ENCODE peak calls at places on chromosomes 4 and X, in nine cellular contexts. I is GM23248; U is colonic mucosa; M is GM23338; F is right atrium auricular region; V is upper lobe of right lung; P is uterus; S is CD8-positive, alpha-beta T cell; A is right lobe of liver. R is an unnamed sample. For H3K36me3, the result is how much of the 10 kb centered on the place peaks cover.

GRCh38 chr4:40321671-40322131 is 13.4 kb upstream of the CHRNA9 start:
- DNase-seq in A (no peak), S (no peak), I (peak), F (no peak), V (no peak), P (no peak), M (no peak), U (no peak), R (no peak)

GRCh38 chr4:85886665-85887064 is 411.7 kb downstream of the ARHGAP24 start:
- DNase-seq in F (no peak), U (no peak), A (no peak), S (no peak), P (no peak), V (no peak), M (no peak), I (no peak), R (no peak)

GRCh38 chr4:16598241-16599224 is 299.9 kb downstream of the LDB2 start:
- DNase-seq in P (no peak), U (no peak), A (no peak), M (no peak), V (no peak), S (no peak), F (no peak), I (peak), R (no peak)

GRCh38 chr4:64756016-64756415 is 346.8 kb upstream of the TECRL start:
- DNase-seq in P (no peak), M (no peak), V (no peak), U (no peak), S (no peak), F (no peak), I (peak), A (no peak), R (no peak)

GRCh38 chr4:98873059-98873458 is 55.9 kb downstream of the EIF4E start:
- DNase-seq in P (no peak), V (no peak), U (no peak), I (peak), A (no peak), S (no peak), F (no peak), M (no peak), R (no peak)

GRCh38 chr4:1943928-1944327 is 64.8 kb downstream of the NELFA start:
- DNase-seq in M (no peak), V (no peak), A (no peak), I (no peak), S (no peak), F (no peak), U (no peak), P (no peak), R (no peak)

GRCh38 chr4:150423503-150423902 is 158.4 kb upstream of the MAB21L2 start:
- DNase-seq in M (no peak), A (no peak), S (no peak), F (no peak), U (no peak), V (no peak), P (no peak), I (no peak), R (no peak)

GRCh38 chrX:112714357-112714918 is 34.7 kb upstream of the LHFPL1 start:
- DNase-seq in I (peak), A (no peak), U (no peak), M (no peak), S (no peak), F (no peak), V (no peak), P (no peak), R (no peak)

GRCh38 chr4:84495448-84496221 is 3.5 kb downstream of the NKX6-1 start:
- DNase-seq in M (peak), I (no peak), A (no peak), V (no peak), F (no peak), U (no peak), S (no peak), P (no peak), R (no peak)

GRCh38 chrX:119402588-119402987 is 3.5 kb downstream of the SLC25A43 start:
- DNase-seq in F (no peak), M (no peak), S (no peak), A (no peak), V (no peak), P (no peak), U (no peak), I (no peak), R (no peak)

GRCh38 chr4:101885574-101885973 is 95.0 kb downstream of the BANK1 start:
- DNase-seq in F (no peak), P (no peak), A (no peak), S (no peak), M (no peak), U (no peak), V (no peak), I (no peak), R (no peak)

GRCh38 chr4:131430302-131430701 is 1718.8 kb upstream of the PCDH10 start:
- DNase-seq in S (no peak), A (no peak), I (no peak), V (no peak), P (no peak), F (no peak), U (no peak), M (peak), R (no peak)

GRCh38 chr4:141802324-141802723 is 165.9 kb downstream of the IL15 start:
- DNase-seq in I (peak), A (no peak), F (no peak), S (no peak), P (no peak), M (no peak), U (no peak), V (no peak), R (no peak)

GRCh38 chrX:27008486-27008885 is 454.7 kb downstream of the PPP4R3C start:
- DNase-seq in P (no peak), M (no peak), F (no peak), A (no peak), I (no peak), S (no peak), U (no peak), V (no peak), R (no peak)

GRCh38 chrX:142251665-142252064 is 46.6 kb upstream of the MAGEC2 start:
- DNase-seq in F (no peak), V (no peak), S (no peak), M (no peak), P (no peak), A (no peak), I (no peak), U (no peak), R (no peak)

GRCh38 chr4:185535818-185536729 is 767 bp upstream of the PDLIM3 start:
- DNase-seq in P (peak), S (no peak), M (peak), I (peak), F (peak), V (no peak), A (no peak), U (no peak), R (peak)
- H3K4me3 ChIP-seq in P (peak), S (no peak), M (peak), I (peak), F (peak), V (peak), A (peak), U (peak), R (peak)

GRCh38 chr4:80876810-80877209 is 153.7 kb upstream of the BMP3 start:
- DNase-seq in A (no peak), P (no peak), V (no peak), M (no peak), F (no peak), U (no peak), I (peak), S (no peak), R (no peak)
- H3K27ac ChIP-seq in A (no peak), P (no peak), V (no peak), M (no peak), F (no peak), U (no peak), I (no peak), S (no peak), R (no peak)

GRCh38 chr4:56469489-56470210 is 2.2 kb downstream of the SRP72 start:
- DNase-seq in V (no peak), M (no peak), A (no peak), F (no peak), U (no peak), S (no peak), P (no peak), I (peak), R (no peak)
- H3K36me3 ChIP-seq in V (under half), M (under half), A (under half), F (under half), U (under half), S (under half), P (under half), I (under half), R (under half)

DNA sequence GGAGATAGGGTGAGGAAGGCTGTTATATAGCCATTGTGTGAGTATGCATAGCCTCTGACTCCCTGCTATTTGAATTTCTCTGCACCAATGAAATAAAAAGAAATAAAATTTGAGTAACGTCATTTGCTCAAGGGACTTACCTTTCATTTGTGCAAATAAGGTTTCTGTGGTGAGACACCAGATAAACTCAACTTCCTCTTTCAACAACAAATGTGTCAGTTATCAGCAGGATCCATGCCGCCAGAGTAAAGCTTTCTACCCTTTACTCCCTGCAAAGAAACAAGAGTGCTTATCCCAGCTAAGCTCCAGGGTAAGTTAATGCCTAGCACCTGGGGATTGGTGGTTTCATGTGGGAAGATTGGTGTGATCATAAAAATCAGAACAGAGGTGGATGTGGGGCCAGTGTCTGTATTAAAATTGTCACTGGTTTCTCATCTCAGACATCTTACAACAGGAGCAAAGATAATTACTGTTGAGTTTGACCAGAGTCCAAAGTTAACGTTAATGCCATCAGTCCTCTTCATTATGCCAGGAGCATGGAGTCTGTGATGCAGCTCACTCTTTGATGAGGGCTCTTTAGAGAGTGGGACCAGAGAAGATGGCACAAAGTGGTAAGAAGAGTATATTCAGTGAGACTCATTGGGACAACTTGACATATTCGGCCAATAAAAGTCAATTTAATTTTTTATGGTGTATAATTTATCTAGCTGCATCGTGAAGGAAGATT is at the start of gene P2RY10:
- DNase-seq in S (peak), I (no peak), U (no peak), F (no peak), M (no peak), A (no peak), V (no peak), P (no peak), R (no peak)
- H3K4me3 ChIP-seq in S (peak), I (no peak), U (no peak), F (no peak), M (no peak), A (no peak), V (peak), P (no peak), R (no peak)

GRCh38 chrX:20364238-20364637 is 97.5 kb upstream of the RPS6KA3 start:
- DNase-seq in P (no peak), A (no peak), F (no peak), U (no peak), S (no peak), I (no peak), M (no peak), V (no peak), R (no peak)

GRCh38 chrX:20363003-20363674 is 96.4 kb upstream of the RPS6KA3 start:
- DNase-seq in M (no peak), F (no peak), A (no peak), U (no peak), P (no peak), V (no peak), S (no peak), I (peak), R (no peak)

GRCh38 chrX:20362268-20363002 is 95.7 kb upstream of the RPS6KA3 start:
- DNase-seq in S (no peak), V (no peak), M (no peak), A (no peak), F (no peak), I (peak), P (no peak), U (no peak), R (no peak)

GRCh38 chrX:20361081-20361889 is 94.6 kb upstream of the RPS6KA3 start:
- DNase-seq in V (no peak), I (peak), F (no peak), S (no peak), A (no peak), U (no peak), M (no peak), P (no peak), R (no peak)

DNA sequence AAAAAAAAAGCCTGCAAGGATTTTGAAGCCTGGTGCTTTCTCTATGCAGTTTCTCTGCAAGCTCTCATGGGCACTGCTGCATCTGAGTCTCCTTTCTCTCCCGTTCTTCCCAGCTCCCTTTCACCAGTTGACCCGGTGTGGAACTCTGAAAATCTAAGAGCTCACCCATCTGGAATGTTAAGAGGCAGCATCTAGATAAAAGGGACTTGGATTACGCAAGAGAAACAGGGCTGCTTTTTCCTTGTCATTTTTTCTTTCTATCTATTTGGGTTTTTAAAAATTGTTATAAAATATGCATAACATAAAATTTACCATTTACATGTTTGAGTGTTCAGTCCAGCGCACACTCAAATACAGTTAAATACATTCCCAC is 95.2 kb upstream of the RPS6KA3 start:
- DNase-seq in S (no peak), A (no peak), M (no peak), I (peak), F (no peak), V (no peak), P (no peak), U (no peak), R (no peak)
- H3K27ac ChIP-seq in S (no peak), A (no peak), M (no peak), I (peak), F (peak), V (peak), P (peak), U (peak), R (no peak)

GRCh38 chr4:182895791-182896292 is 21.3 kb downstream of the DCTD start:
- DNase-seq in U (peak), P (no peak), F (no peak), A (peak), S (no peak), V (no peak), M (no peak), I (no peak), R (no peak)

GRCh38 chr4:182897601-182898478 is 19.3 kb downstream of the DCTD start:
- DNase-seq in S (no peak), U (no peak), I (no peak), V (peak), M (no peak), F (no peak), A (peak), P (no peak), R (no peak)

GRCh38 chr4:182901337-182901736 is 15.8 kb downstream of the DCTD start:
- DNase-seq in A (peak), S (no peak), F (no peak), P (no peak), U (no peak), V (no peak), M (no peak), I (no peak), R (no peak)

GRCh38 chr4:182896421-182896820 is 20.8 kb downstream of the DCTD start:
- DNase-seq in A (no peak), M (no peak), F (no peak), P (no peak), V (no peak), U (no peak), S (no peak), I (no peak), R (no peak)

DNA sequence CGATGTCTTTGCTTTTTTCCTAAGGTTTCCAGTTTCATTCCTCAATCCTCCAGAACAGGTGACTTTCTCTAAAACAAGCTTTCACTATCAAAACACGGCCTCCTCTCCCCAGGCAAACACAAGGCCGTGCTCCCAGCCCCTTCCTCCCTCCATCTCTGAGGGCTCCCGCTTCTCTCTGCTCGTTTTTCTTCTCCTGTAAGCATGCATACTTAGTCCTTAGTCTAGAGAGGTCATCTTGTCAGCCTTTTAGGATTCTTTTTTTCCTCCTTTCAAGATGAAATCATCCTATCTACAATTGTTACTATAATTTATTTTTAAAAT is 18.7 kb downstream of the DCTD start:
- DNase-seq in P (no peak), F (no peak), I (no peak), S (no peak), M (no peak), U (no peak), V (no peak), A (no peak), R (no peak)
- H3K36me3 ChIP-seq in P (under half), F (under half), I (under half), S (under half), M (under half), U (under half), V (under half), A (under half), R (under half)

GRCh38 chrX:87517571-87518141 is at the start of gene KLHL4:
- DNase-seq in I (peak), F (peak), M (peak), U (no peak), P (peak), S (no peak), V (no peak), A (no peak), R (no peak)
- H3K4me3 ChIP-seq in I (no peak), F (peak), M (peak), U (no peak), P (peak), S (no peak), V (peak), A (no peak), R (peak)

DNA sequence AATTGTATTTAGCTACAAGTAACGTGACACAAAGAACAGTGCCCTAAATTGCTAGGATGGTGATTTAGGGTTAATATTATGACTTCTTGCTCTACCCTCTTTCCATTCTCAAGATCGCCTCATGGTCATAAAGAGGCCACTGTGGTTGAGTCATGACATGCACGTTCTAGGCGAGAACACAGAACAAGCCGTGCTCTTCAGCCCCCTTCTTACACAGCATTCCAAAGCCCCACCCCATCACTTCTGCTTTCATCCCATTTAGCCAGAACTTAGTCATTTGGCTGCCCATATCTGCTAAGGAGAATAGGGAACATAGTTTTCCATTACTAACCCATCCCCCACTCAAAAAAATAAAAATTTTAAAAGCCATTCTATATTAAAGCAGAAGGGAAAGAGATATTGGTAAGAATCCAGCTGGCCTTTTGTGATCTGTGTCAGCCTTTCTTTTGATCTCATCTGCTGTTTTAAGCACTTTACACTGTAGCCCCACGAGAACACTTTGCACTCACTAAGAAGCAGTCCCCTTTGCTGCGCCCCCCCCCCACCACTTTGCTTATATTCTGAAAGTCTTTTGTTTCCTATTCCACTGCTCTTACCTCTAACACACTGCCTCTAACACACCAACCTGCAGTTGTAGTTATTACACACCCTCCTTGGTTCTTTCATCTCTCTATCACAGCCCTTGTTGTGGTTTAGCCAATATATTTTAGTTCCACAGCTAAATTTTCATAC is 28.4 kb downstream of the NPNT start:
- DNase-seq in M (no peak), A (no peak), S (no peak), U (no peak), I (peak), P (peak), V (no peak), F (no peak), R (peak)
- H3K27ac ChIP-seq in M (no peak), A (no peak), S (no peak), U (no peak), I (no peak), P (no peak), V (no peak), F (no peak), R (peak)

R was measured in thoracic aorta.